ENCODE peak calls at places on chromosomes 11 and 22, in four cellular contexts. Y is A549; F is foreskin keratinocyte; J is effector memory CD4-positive, alpha-beta T cell. Q is an unnamed sample.

GRCh38 chr11:82718307-82718706 is 15.4 kb downstream of the FAM181B start:
- DNase-seq in F (peak; percentile 44), Y (peak; percentile 42), J (no peak), Q (no peak)

GRCh38 chr11:110430267-110431211 is 791 bp downstream of the FDX1 start:
- DNase-seq in Y (no peak), J (no peak), F (peak; percentile 52), Q (no peak)

GRCh38 chr22:27213766-27214581 is 556.6 kb downstream of the MIAT start:
- DNase-seq in J (no peak), Y (no peak), F (no peak), Q (peak; percentile 65)

GRCh38 chr11:28353991-28354390 is 245.8 kb downstream of the METTL15 start:
- DNase-seq in J (no peak), F (no peak), Y (no peak), Q (no peak)

GRCh38 chr22:22196833-22197477 is 47.6 kb upstream of the VPREB1 start:
- DNase-seq in Y (no peak), J (no peak), F (no peak), Q (no peak)

GRCh38 chr22:24426436-24426835 is 963 bp upstream of the ADORA2A start:
- DNase-seq in Y (no peak), F (no peak), J (no peak), Q (no peak)

GRCh38 chr11:70176940-70177689 is 26.0 kb upstream of the FADD start:
- DNase-seq in J (peak; percentile 42), F (no peak), Y (peak; percentile 53), Q (no peak)

GRCh38 chr11:128523616-128524015 is 63.7 kb downstream of the ETS1 start:
- DNase-seq in Y (no peak), J (no peak), F (peak; percentile 56), Q (no peak)

GRCh38 chr22:17770180-17771077 is 3.8 kb downstream of the BID start:
- DNase-seq in J (no peak), Y (no peak), F (no peak), Q (no peak)

GRCh38 chr22:24440270-24440717 is 12.9 kb downstream of the ADORA2A start:
- DNase-seq in F (no peak), J (no peak), Y (no peak), Q (no peak)

GRCh38 chr11:78823588-78823987 is 248.9 kb upstream of the NARS2 start:
- DNase-seq in Y (no peak), F (no peak), J (no peak), Q (no peak)

GRCh38 chr11:28759311-28759710 is 651.1 kb downstream of the METTL15 start:
- DNase-seq in J (no peak), Y (peak; percentile 74), F (peak; percentile 80), Q (no peak)

GRCh38 chr11:114132944-114133394 is 73.5 kb downstream of the ZBTB16 start:
- DNase-seq in J (no peak), F (no peak), Y (no peak), Q (no peak)

GRCh38 chr22:29700206-29700948 is 19.4 kb upstream of the CABP7 start:
- DNase-seq in F (no peak), J (no peak), Y (no peak), Q (no peak)

GRCh38 chr11:2806351-2807058 is 79.1 kb downstream of the CDKN1C start:
- DNase-seq in Y (no peak), F (no peak), J (no peak), Q (peak; percentile 12)

GRCh38 chr11:64810891-64811272 is 531 bp upstream of the MEN1 start:
- DNase-seq in Y (no peak), J (peak; percentile 46), F (no peak), Q (no peak)

GRCh38 chr11:35324183-35324582 is 95.2 kb downstream of the SLC1A2 start:
- DNase-seq in J (no peak), F (no peak), Y (no peak), Q (no peak)

GRCh38 chr11:134500621-134501020 is 88.6 kb upstream of the B3GAT1 start:
- DNase-seq in J (no peak), F (no peak), Y (no peak), Q (no peak)

GRCh38 chr11:69878144-69878883 is 59.1 kb upstream of the FGF3 start:
- DNase-seq in F (no peak), J (no peak), Y (no peak), Q (peak; percentile 2)

GRCh38 chr11:10225553-10225952 is 68.5 kb downstream of the SBF2 start:
- DNase-seq in F (no peak), Y (no peak), J (no peak), Q (no peak)

GRCh38 chr11:121890377-121890776 is 225.6 kb downstream of the BLID start:
- DNase-seq in J (no peak), Y (no peak), F (peak; percentile 61), Q (no peak)

GRCh38 chr11:124898711-124899110 is 1.0 kb upstream of the ROBO4 start:
- DNase-seq in J (no peak), Y (no peak), F (no peak), Q (no peak)

GRCh38 chr11:76159303-76159937 is 46.9 kb downstream of the WNT11 start:
- DNase-seq in J (no peak), F (no peak), Y (no peak), Q (no peak)

GRCh38 chr11:14764899-14765527 is 121.4 kb downstream of the PDE3B start:
- DNase-seq in J (peak; percentile 46), F (peak; percentile 71), Y (no peak), Q (no peak)

GRCh38 chr11:3738241-3738640 is 59.1 kb downstream of the NUP98 start:
- DNase-seq in J (no peak), Y (no peak), F (no peak), Q (no peak)

GRCh38 chr11:69515271-69516245 is 34.1 kb downstream of the LINC01488 start:
- DNase-seq in F (no peak), Y (no peak), J (no peak), Q (no peak)

GRCh38 chr11:1762537-1763302 is 1.0 kb downstream of the CTSD start:
- DNase-seq in Y (peak; percentile 69), J (no peak), F (no peak), Q (no peak)

GRCh38 chr11:36071917-36072500 is 128.1 kb downstream of the LDLRAD3 start:
- DNase-seq in F (no peak), J (no peak), Y (no peak), Q (no peak)

GRCh38 chr11:55714982-55715888 is 53.2 kb downstream of the OR4C6 start:
- DNase-seq in Y (peak; percentile 19), J (no peak), F (no peak), Q (no peak)

GRCh38 chr11:9120659-9121350 is 29.4 kb upstream of the SCUBE2 start:
- DNase-seq in Y (peak; percentile 33), F (no peak), J (no peak), Q (no peak)

GRCh38 chr11:2305862-2306823 is 4.3 kb downstream of the TSPAN32 start:
- DNase-seq in Y (no peak), F (no peak), J (no peak), Q (peak; percentile 86)

GRCh38 chr22:40525250-40525884 is 111.2 kb downstream of the MRTFA start:
- DNase-seq in Y (peak; percentile 65), J (peak; percentile 53), F (no peak), Q (peak; percentile 51)

GRCh38 chr11:128616158-128616557 is 28.8 kb upstream of the ETS1 start:
- DNase-seq in F (no peak), Y (no peak), J (no peak), Q (no peak)

DNA sequence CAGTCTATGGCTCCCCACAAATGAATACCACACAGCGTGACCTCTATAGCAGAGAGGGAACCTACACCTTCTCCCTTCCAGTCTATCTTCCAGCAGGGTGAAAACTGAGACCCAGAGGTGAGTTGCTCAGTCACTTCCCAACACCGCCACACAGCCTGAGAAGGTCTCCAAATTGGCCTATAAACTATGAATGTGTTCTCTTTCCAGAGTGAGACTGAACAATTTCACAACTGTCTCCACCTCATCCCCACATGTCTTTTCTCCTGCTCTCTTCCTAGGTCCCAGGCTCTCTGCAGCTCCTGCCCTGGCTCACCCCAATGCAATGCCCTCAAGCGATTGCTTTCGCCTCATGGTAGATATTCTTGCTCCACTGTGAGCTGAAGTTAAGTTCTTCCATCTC is 14.0 kb downstream of the CLMP start:
- DNase-seq in F (no peak), Y (no peak), J (no peak), Q (no peak)
- H3K4me1 ChIP-seq in F (no peaks in the 10 kb centered on the region), Y (peaks cover 55% of the 10 kb centered on the region), J (no peaks in the 10 kb centered on the region), Q (peaks cover 29% of the 10 kb centered on the region)

DNA sequence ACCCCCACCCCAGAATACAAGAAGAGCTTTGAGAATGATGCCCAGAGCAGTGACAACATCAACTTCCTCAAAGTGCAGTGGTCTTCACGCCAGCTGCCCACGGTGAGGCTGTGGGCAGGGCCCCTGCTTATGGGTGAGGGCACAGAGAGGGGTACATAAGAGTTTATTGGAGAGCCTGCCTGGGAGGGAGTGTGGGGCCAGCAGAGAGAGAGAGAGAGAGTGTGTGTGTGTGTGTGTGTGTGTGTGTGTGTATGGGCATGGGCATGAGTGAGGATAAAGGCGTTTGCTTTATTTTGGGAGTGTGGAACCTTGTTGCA is 9.5 kb downstream of the PHOX2A start:
- DNase-seq in Y (no peak), J (no peak), F (no peak), Q (no peak)
- H3K4me1 ChIP-seq in Y (peaks cover 12% of the 10 kb centered on the region), J (peaks cover 4% of the 10 kb centered on the region), F (no peaks in the 10 kb centered on the region), Q (no peaks in the 10 kb centered on the region)

DNA sequence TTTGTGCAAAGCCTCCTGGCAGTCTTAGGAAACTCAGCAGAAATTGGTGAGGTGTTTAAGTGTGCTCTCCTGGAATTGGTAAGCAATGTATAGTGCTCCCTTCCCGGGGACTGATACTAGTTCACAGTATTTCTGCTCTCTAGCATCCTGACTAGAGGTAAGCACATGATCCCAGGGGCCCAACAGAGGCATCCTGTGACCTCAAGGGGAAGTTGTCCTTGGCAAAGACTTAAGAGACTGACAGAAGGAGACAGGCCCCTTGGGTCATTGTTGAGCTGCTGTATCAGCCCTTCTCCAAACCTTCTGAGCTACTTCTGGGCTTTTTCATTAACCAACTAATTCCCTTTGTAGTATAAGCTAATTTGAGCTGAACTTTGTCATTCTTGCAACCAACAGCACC is 4.4 kb upstream of the TBC1D22A start:
- DNase-seq in F (no peak), Y (no peak), J (no peak), Q (no peak)
- H3K4me1 ChIP-seq in F (no peaks in the 10 kb centered on the region), Y (peaks cover 32% of the 10 kb centered on the region), J (peaks cover 12% of the 10 kb centered on the region), Q (peaks cover 34% of the 10 kb centered on the region)

GRCh38 chr22:23235425-23235824 is 55.1 kb downstream of the BCR start:
- DNase-seq in J (no peak), F (no peak), Y (no peak), Q (no peak)
- H3K4me1 ChIP-seq in J (peaks cover 16% of the 10 kb centered on the region), F (no peaks in the 10 kb centered on the region), Y (no peaks in the 10 kb centered on the region), Q (peaks cover 41% of the 10 kb centered on the region)

GRCh38 chr11:95291946-95292345 is 60.9 kb upstream of the SESN3 start:
- DNase-seq in Y (no peak), J (no peak), F (no peak), Q (no peak)
- H3K4me1 ChIP-seq in Y (no peaks in the 10 kb centered on the region), J (no peaks in the 10 kb centered on the region), F (peaks cover 12% of the 10 kb centered on the region), Q (no peaks in the 10 kb centered on the region)

DNA sequence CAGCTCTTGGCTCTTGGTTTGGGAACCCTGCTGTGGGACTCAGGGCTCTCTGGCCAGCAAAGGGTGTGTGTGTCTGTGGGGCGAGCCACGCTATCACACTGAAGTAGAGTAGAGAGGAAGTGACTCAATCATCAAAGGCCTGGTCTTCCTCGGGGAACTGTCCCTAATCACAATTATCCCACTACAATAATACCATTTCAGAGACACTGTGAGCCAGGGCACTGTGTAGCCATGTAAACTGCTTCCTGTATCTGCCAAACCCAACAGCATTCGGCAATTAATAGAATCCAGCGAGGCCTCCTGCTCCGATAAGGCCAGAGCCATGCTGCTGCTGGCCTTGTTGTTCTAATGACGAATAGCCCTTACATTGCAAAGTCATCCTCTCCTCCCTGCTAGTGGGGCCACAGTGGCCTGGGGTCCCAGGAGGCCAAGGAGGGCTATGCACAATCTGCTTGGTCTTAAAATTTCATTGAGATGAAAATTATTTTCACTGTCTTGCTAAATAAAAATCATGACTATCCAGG is 49.8 kb upstream of the LMO2 start:
- DNase-seq in F (no peak), J (no peak), Y (no peak), Q (no peak)
- H3K4me1 ChIP-seq in F (no peaks in the 10 kb centered on the region), J (no peaks in the 10 kb centered on the region), Y (no peaks in the 10 kb centered on the region), Q (no peaks in the 10 kb centered on the region)

Q was measured in tibial nerve.